ENCODE peak calls at places on chromosomes 16 and 17, in ten cellular contexts. D, O, W, U, N, C, S, E, I and R are unnamed samples.

GRCh38 chr17:46780003-46780373 is 38.5 kb downstream of the WNT3 start:
- DNase-seq in D (no peak), O (no peak), W (no peak), U (no peak), N (no peak), C (no peak), S (no peak), E (no peak), I (no peak), R (no peak)

GRCh38 chr16:10171225-10171624 is 11.0 kb downstream of the GRIN2A start:
- DNase-seq in D (no peak), O (no peak), W (no peak), U (no peak), N (no peak), C (no peak), S (no peak), E (no peak), I (no peak), R (no peak)

GRCh38 chr16:10685709-10686108 is 9.0 kb downstream of the TEKT5 start:
- DNase-seq in D (no peak), O (no peak), W (no peak), U (no peak), N (no peak), C (no peak), S (no peak), E (peak), I (no peak), R (no peak)

GRCh38 chr16:72092832-72093447 is 480 bp downstream of the TXNL4B start:
- DNase-seq in D (peak), O (no peak), W (peak), U (no peak), N (peak), C (peak), S (no peak), E (no peak), I (peak), R (no peak)

GRCh38 chr17:8420041-8420934 is 15.4 kb upstream of the NDEL1 start:
- DNase-seq in D (peak), O (no peak), W (no peak), U (no peak), N (peak), C (peak), S (no peak), E (no peak), I (no peak), R (no peak)

GRCh38 chr17:66373944-66374817 is 71.8 kb downstream of the PRKCA start:
- DNase-seq in D (no peak), O (no peak), W (no peak), U (peak), N (no peak), C (peak), S (no peak), E (no peak), I (no peak), R (no peak)

GRCh38 chr17:56203430-56203829 is 50.2 kb downstream of the ANKFN1 start:
- DNase-seq in D (no peak), O (no peak), W (no peak), U (no peak), N (no peak), C (peak), S (no peak), E (no peak), I (no peak), R (no peak)

GRCh38 chr17:39679521-39680192 is 8.2 kb downstream of the PGAP3 start:
- DNase-seq in D (no peak), O (no peak), W (no peak), U (no peak), N (no peak), C (no peak), S (no peak), E (no peak), I (no peak), R (no peak)

GRCh38 chr17:57966875-57967274 is 11.7 kb upstream of the CUEDC1 start:
- DNase-seq in D (no peak), O (no peak), W (no peak), U (no peak), N (no peak), C (no peak), S (no peak), E (peak), I (no peak), R (no peak)